ENCODE peak calls at places on chromosomes 7 and 10, in four cellular contexts. J, F, L and P are unnamed samples.

GRCh38 chr7:97973206-97973658 is 16.8 kb downstream of the OCM2 start:
- DNase-seq in L (no peak), J (no peak), F (no peak), P (no peak)

GRCh38 chr10:8544057-8544380 is 489.5 kb downstream of the GATA3 start:
- DNase-seq in F (no peak), L (no peak), J (no peak), P (no peak)

GRCh38 chr7:106503626-106504025 is 157.3 kb downstream of the CCDC71L start:
- DNase-seq in F (no peak), J (no peak), L (no peak), P (no peak)

GRCh38 chr7:44307301-44307900 is 18.0 kb downstream of the CAMK2B start:
- DNase-seq in L (peak; percentile 82), F (peak; percentile 11), J (no peak), P (no peak)

GRCh38 chr7:91759205-91759863 is 121.2 kb downstream of the MTERF1 start:
- DNase-seq in J (no peak), L (peak; percentile 31), F (no peak), P (peak; percentile 84)

GRCh38 chr7:20330176-20330796 is 414 bp upstream of the ITGB8 start:
- DNase-seq in J (peak; percentile 95), F (peak; percentile 71), L (peak; percentile 93), P (peak; percentile 93)

GRCh38 chr7:18566829-18567228 is 71.3 kb downstream of the HDAC9 start:
- DNase-seq in F (no peak), J (no peak), L (no peak), P (no peak)

GRCh38 chr7:20539201-20539600 is 76.3 kb upstream of the ABCB5 start:
- DNase-seq in F (no peak), J (no peak), L (no peak), P (no peak)

GRCh38 chr7:136086712-136087111 is 109.6 kb upstream of the MTPN start:
- DNase-seq in L (peak; percentile 94), J (no peak), F (peak; percentile 15), P (no peak)

GRCh38 chr10:130618636-130619035 is 482.4 kb downstream of the GLRX3 start:
- DNase-seq in F (no peak), J (no peak), L (no peak), P (no peak)

GRCh38 chr7:102992820-102993531 is 80.2 kb downstream of the LRRC17 start:
- DNase-seq in L (peak; percentile 74), F (peak; percentile 67), J (no peak), P (no peak)

GRCh38 chr7:70408477-70408876 is 723.5 kb upstream of the GALNT17 start:
- DNase-seq in J (no peak), F (no peak), L (no peak), P (no peak)

GRCh38 chr7:104971290-104972071 is 42.5 kb upstream of the KMT2E start:
- DNase-seq in J (no peak), F (no peak), L (peak; percentile 67), P (no peak)

GRCh38 chr7:323410-323809 is 33.4 kb downstream of the FOXL3 start:
- DNase-seq in F (no peak), J (peak; percentile 23), L (no peak), P (peak; percentile 15)

GRCh38 chr10:123027861-123028260 is 19.1 kb downstream of the ACADSB start:
- DNase-seq in L (no peak), J (no peak), F (no peak), P (no peak)

GRCh38 chr10:4136121-4136520 is 351.1 kb upstream of the KLF6 start:
- DNase-seq in L (no peak), F (no peak), J (no peak), P (no peak)

GRCh38 chr7:90749774-90750173 is 153.7 kb downstream of the CDK14 start:
- DNase-seq in F (no peak), J (no peak), L (peak; percentile 54), P (no peak)

GRCh38 chr7:31120800-31121513 is 68.8 kb downstream of the ADCYAP1R1 start:
- DNase-seq in F (no peak), J (no peak), L (no peak), P (no peak)